ENCODE peak calls at places on chromosomes 5 and 9, in eight cellular contexts. One of them, this sample, is unnamed.

GRCh38 chr9:112170235-112170634 is 4.9 kb downstream of the SUSD1 start:
- DNase-seq in T1000: no peak
- DNase-seq in trophoblast cell: peak
- DNase-seq in EH: no peak
- DNase-seq in NCI-H1930: no peak
- DNase-seq in islet precursor cell: peak
- DNase-seq in NCI-H524: no peak
- DNase-seq in AG09309: no peak
- DNase-seq in this sample: no peak

GRCh38 chr5:149379807-149380374 is 799 bp upstream of the IL17B start:
- DNase-seq in T1000: no peak
- DNase-seq in trophoblast cell: no peak
- DNase-seq in EH: no peak
- DNase-seq in NCI-H1930: no peak
- DNase-seq in islet precursor cell: no peak
- DNase-seq in NCI-H524: no peak
- DNase-seq in AG09309: no peak
- DNase-seq in this sample: no peak

GRCh38 chr9:123445981-123446610 is 90.1 kb downstream of the CRB2 start:
- DNase-seq in T1000: no peak
- DNase-seq in trophoblast cell: peak
- DNase-seq in EH: peak
- DNase-seq in NCI-H1930: no peak
- DNase-seq in islet precursor cell: peak
- DNase-seq in NCI-H524: no peak
- DNase-seq in AG09309: no peak
- DNase-seq in this sample: no peak

GRCh38 chr5:115418788-115419187 is 122.3 kb upstream of the CCDC112 start:
- DNase-seq in T1000: no peak
- DNase-seq in trophoblast cell: no peak
- DNase-seq in EH: no peak
- DNase-seq in NCI-H1930: no peak
- DNase-seq in islet precursor cell: no peak
- DNase-seq in NCI-H524: no peak
- DNase-seq in AG09309: no peak
- DNase-seq in this sample: no peak

GRCh38 chr9:108083160-108083559 is 593.6 kb upstream of the KLF4 start:
- DNase-seq in T1000: no peak
- DNase-seq in trophoblast cell: no peak
- DNase-seq in EH: no peak
- DNase-seq in NCI-H1930: no peak
- DNase-seq in islet precursor cell: peak
- DNase-seq in NCI-H524: no peak
- DNase-seq in AG09309: no peak
- DNase-seq in this sample: no peak

GRCh38 chr5:76958976-76959767 is 6.3 kb downstream of the CRHBP start:
- DNase-seq in T1000: no peak
- DNase-seq in trophoblast cell: peak
- DNase-seq in EH: peak
- DNase-seq in NCI-H1930: no peak
- DNase-seq in islet precursor cell: no peak
- DNase-seq in NCI-H524: no peak
- DNase-seq in AG09309: no peak
- DNase-seq in this sample: no peak

GRCh38 chr5:4643960-4644359 is 496.2 kb upstream of the ADAMTS16 start:
- DNase-seq in T1000: no peak
- DNase-seq in trophoblast cell: no peak
- DNase-seq in EH: no peak
- DNase-seq in NCI-H1930: no peak
- DNase-seq in islet precursor cell: no peak
- DNase-seq in NCI-H524: no peak
- DNase-seq in AG09309: no peak
- DNase-seq in this sample: no peak

GRCh38 chr5:178542455-178542854 is 47.7 kb downstream of the COL23A1 start:
- DNase-seq in T1000: no peak
- DNase-seq in trophoblast cell: no peak
- DNase-seq in EH: no peak
- DNase-seq in NCI-H1930: no peak
- DNase-seq in islet precursor cell: no peak
- DNase-seq in NCI-H524: no peak
- DNase-seq in AG09309: no peak
- DNase-seq in this sample: no peak

GRCh38 chr5:98581416-98581999 is 192.0 kb upstream of the RGMB start:
- DNase-seq in T1000: no peak
- DNase-seq in trophoblast cell: no peak
- DNase-seq in EH: peak
- DNase-seq in NCI-H1930: no peak
- DNase-seq in islet precursor cell: no peak
- DNase-seq in NCI-H524: no peak
- DNase-seq in AG09309: no peak
- DNase-seq in this sample: no peak

GRCh38 chr9:74770508-74771261 is 117.0 kb downstream of the TRPM6 start:
- DNase-seq in T1000: no peak
- DNase-seq in trophoblast cell: peak
- DNase-seq in EH: peak
- DNase-seq in NCI-H1930: no peak
- DNase-seq in islet precursor cell: peak
- DNase-seq in NCI-H524: no peak
- DNase-seq in AG09309: no peak
- DNase-seq in this sample: no peak

GRCh38 chr5:145925803-145926202 is 10.6 kb upstream of the SH3RF2 start:
- DNase-seq in T1000: no peak
- DNase-seq in trophoblast cell: peak
- DNase-seq in EH: peak
- DNase-seq in NCI-H1930: no peak
- DNase-seq in islet precursor cell: no peak
- DNase-seq in NCI-H524: no peak
- DNase-seq in AG09309: peak
- DNase-seq in this sample: no peak

GRCh38 chr9:137619240-137620090 is 660 bp downstream of the EHMT1 start:
- DNase-seq in T1000: no peak
- DNase-seq in trophoblast cell: peak
- DNase-seq in EH: peak
- DNase-seq in NCI-H1930: no peak
- DNase-seq in islet precursor cell: no peak
- DNase-seq in NCI-H524: no peak
- DNase-seq in AG09309: no peak
- DNase-seq in this sample: no peak

GRCh38 chr5:15991586-15991985 is 188.0 kb downstream of the MARCHF11 start:
- DNase-seq in T1000: no peak
- DNase-seq in trophoblast cell: no peak
- DNase-seq in EH: no peak
- DNase-seq in NCI-H1930: no peak
- DNase-seq in islet precursor cell: no peak
- DNase-seq in NCI-H524: no peak
- DNase-seq in AG09309: no peak
- DNase-seq in this sample: no peak

GRCh38 chr9:5879419-5880181 is 11.1 kb upstream of the MLANA start:
- DNase-seq in T1000: peak
- DNase-seq in trophoblast cell: peak
- DNase-seq in EH: peak
- DNase-seq in NCI-H1930: no peak
- DNase-seq in islet precursor cell: peak
- DNase-seq in NCI-H524: no peak
- DNase-seq in AG09309: peak
- DNase-seq in this sample: no peak

GRCh38 chr9:93178851-93179786 is 4.8 kb upstream of the WNK2 start:
- DNase-seq in T1000: no peak
- DNase-seq in trophoblast cell: peak
- DNase-seq in EH: no peak
- DNase-seq in NCI-H1930: no peak
- DNase-seq in islet precursor cell: no peak
- DNase-seq in NCI-H524: no peak
- DNase-seq in AG09309: no peak
- DNase-seq in this sample: no peak

GRCh38 chr5:117657591-117657990 is 1083.0 kb upstream of the SEMA6A start:
- DNase-seq in T1000: no peak
- DNase-seq in trophoblast cell: no peak
- DNase-seq in EH: peak
- DNase-seq in NCI-H1930: no peak
- DNase-seq in islet precursor cell: no peak
- DNase-seq in NCI-H524: peak
- DNase-seq in AG09309: no peak
- DNase-seq in this sample: no peak

GRCh38 chr5:11780641-11781345 is 123.5 kb downstream of the CTNND2 start:
- DNase-seq in T1000: no peak
- DNase-seq in trophoblast cell: peak
- DNase-seq in EH: no peak
- DNase-seq in NCI-H1930: no peak
- DNase-seq in islet precursor cell: no peak
- DNase-seq in NCI-H524: no peak
- DNase-seq in AG09309: no peak
- DNase-seq in this sample: no peak

GRCh38 chr5:100444961-100445360 is 90.2 kb upstream of the FAM174A start:
- DNase-seq in T1000: no peak
- DNase-seq in trophoblast cell: no peak
- DNase-seq in EH: no peak
- DNase-seq in NCI-H1930: no peak
- DNase-seq in islet precursor cell: peak
- DNase-seq in NCI-H524: no peak
- DNase-seq in AG09309: no peak
- DNase-seq in this sample: no peak

GRCh38 chr5:143562935-143563334 is 159.4 kb upstream of the NR3C1 start:
- DNase-seq in T1000: no peak
- DNase-seq in trophoblast cell: no peak
- DNase-seq in EH: peak
- DNase-seq in NCI-H1930: no peak
- DNase-seq in islet precursor cell: no peak
- DNase-seq in NCI-H524: no peak
- DNase-seq in AG09309: no peak
- DNase-seq in this sample: no peak

GRCh38 chr9:134366223-134367031 is 40.2 kb downstream of the RXRA start:
- DNase-seq in T1000: peak
- DNase-seq in trophoblast cell: peak
- DNase-seq in EH: peak
- DNase-seq in NCI-H1930: no peak
- DNase-seq in islet precursor cell: no peak
- DNase-seq in NCI-H524: peak
- DNase-seq in AG09309: peak
- DNase-seq in this sample: no peak

GRCh38 chr5:153122416-153122815 is 368.1 kb upstream of the GRIA1 start:
- DNase-seq in T1000: no peak
- DNase-seq in trophoblast cell: no peak
- DNase-seq in EH: no peak
- DNase-seq in NCI-H1930: peak
- DNase-seq in islet precursor cell: no peak
- DNase-seq in NCI-H524: no peak
- DNase-seq in AG09309: no peak
- DNase-seq in this sample: no peak

GRCh38 chr9:91424403-91425176 is 958 bp upstream of the NFIL3 start:
- DNase-seq in T1000: peak
- DNase-seq in trophoblast cell: peak
- DNase-seq in EH: peak
- DNase-seq in NCI-H1930: peak
- DNase-seq in islet precursor cell: peak
- DNase-seq in NCI-H524: peak
- DNase-seq in AG09309: peak
- DNase-seq in this sample: no peak

GRCh38 chr9:70921126-70921525 is 200.3 kb downstream of the TRPM3 start:
- DNase-seq in T1000: no peak
- DNase-seq in trophoblast cell: no peak
- DNase-seq in EH: peak
- DNase-seq in NCI-H1930: no peak
- DNase-seq in islet precursor cell: no peak
- DNase-seq in NCI-H524: no peak
- DNase-seq in AG09309: no peak
- DNase-seq in this sample: no peak

GRCh38 chr9:135048046-135048757 is 39.3 kb upstream of the OLFM1 start:
- DNase-seq in T1000: no peak
- DNase-seq in trophoblast cell: no peak
- DNase-seq in EH: no peak
- DNase-seq in NCI-H1930: no peak
- DNase-seq in islet precursor cell: peak
- DNase-seq in NCI-H524: no peak
- DNase-seq in AG09309: no peak
- DNase-seq in this sample: no peak

GRCh38 chr9:123164285-123164684 is 104.1 kb downstream of the STRBP start:
- DNase-seq in T1000: no peak
- DNase-seq in trophoblast cell: no peak
- DNase-seq in EH: no peak
- DNase-seq in NCI-H1930: no peak
- DNase-seq in islet precursor cell: no peak
- DNase-seq in NCI-H524: no peak
- DNase-seq in AG09309: no peak
- DNase-seq in this sample: no peak

GRCh38 chr9:121333950-121334773 is 35.9 kb downstream of the STOM start:
- DNase-seq in T1000: peak
- DNase-seq in trophoblast cell: peak
- DNase-seq in EH: peak
- DNase-seq in NCI-H1930: no peak
- DNase-seq in islet precursor cell: no peak
- DNase-seq in NCI-H524: no peak
- DNase-seq in AG09309: no peak
- DNase-seq in this sample: no peak

This sample was measured in NCI-H1048.